ENCODE peak calls at places on chromosomes 7 and 10, in five cellular contexts. D, G, K, U and A are unnamed samples.

GRCh38 chr7:83798489-83798888 is 149.6 kb upstream of the SEMA3E start:
- DNase-seq in D (no peak), G (no peak), K (no peak), U (no peak), A (no peak)

GRCh38 chr7:22563115-22563514 is 63.1 kb upstream of the STEAP1B start:
- DNase-seq in D (no peak), G (no peak), K (peak; percentile 33), U (no peak), A (peak; percentile 69)

GRCh38 chr10:7467031-7467667 is 56.3 kb upstream of the SFMBT2 start:
- DNase-seq in D (no peak), G (no peak), K (no peak), U (no peak), A (no peak)

GRCh38 chr7:159062596-159062995 is 82.1 kb downstream of the VIPR2 start:
- DNase-seq in D (no peak), G (no peak), K (no peak), U (no peak), A (no peak)

GRCh38 chr7:47446871-47447466 is 134.9 kb downstream of the TNS3 start:
- DNase-seq in D (no peak), G (no peak), K (no peak), U (no peak), A (no peak)

GRCh38 chr7:100887186-100887954 is 2.1 kb downstream of the UFSP1 start:
- DNase-seq in D (peak; percentile 38), G (no peak), K (no peak), U (no peak), A (no peak)

GRCh38 chr10:120473593-120473992 is 16.6 kb downstream of the PLPP4 start:
- DNase-seq in D (no peak), G (no peak), K (no peak), U (peak; percentile 13), A (no peak)

GRCh38 chr10:38043516-38043915 is 33.0 kb downstream of the ZNF33A start:
- DNase-seq in D (no peak), G (no peak), K (no peak), U (no peak), A (no peak)

GRCh38 chr7:102009628-102010027 is 192.2 kb downstream of the CUX1 start:
- DNase-seq in D (peak; percentile 59), G (no peak), K (no peak), U (no peak), A (no peak)